ENCODE peak calls at places on chromosomes 3 and 15, in five cellular contexts. F is H1, A is upper lobe of left lung, J is IMR-90, I is stomach. S is an unnamed sample. For H3K4me1 and H3K27me3, the result is how much of the 10 kb centered on the place peaks cover.

GRCh38 chr3:41681479-41681878 is 280.4 kb downstream of the ULK4 start:
- DNase-seq in F (no peak), A (no peak), J (peak), I (no peak), S (peak)

GRCh38 chr3:181558870-181559269 is 152.9 kb upstream of the SOX2 start:
- DNase-seq in F (no peak), A (no peak), J (no peak), I (no peak), S (no peak)

GRCh38 chr3:59607628-59608027 is 557.8 kb upstream of the CFAP20DC start:
- DNase-seq in F (no peak), A (no peak), J (peak), I (no peak), S (no peak)

GRCh38 chr3:163785693-163786092 is 1292.6 kb downstream of the SI start:
- DNase-seq in F (peak), A (no peak), J (no peak), I (no peak), S (no peak)

GRCh38 chr15:96701876-96702275 is 371.4 kb downstream of the NR2F2 start:
- DNase-seq in F (no peak), A (no peak), J (no peak), I (no peak), S (no peak)

GRCh38 chr3:111321786-111322185 is 220.2 kb upstream of the CD96 start:
- DNase-seq in F (no peak), A (no peak), J (no peak), I (no peak), S (no peak)

GRCh38 chr3:66407281-66408218 is 93.3 kb downstream of the LRIG1 start:
- DNase-seq in F (peak), A (peak), J (peak), I (peak), S (peak)

GRCh38 chr3:189053327-189053726 is 118.4 kb upstream of the TPRG1 start:
- DNase-seq in F (no peak), A (no peak), J (no peak), I (no peak), S (no peak)

GRCh38 chr3:147373301-147373700 is 33.0 kb downstream of the ZIC4 start:
- DNase-seq in F (peak), A (no peak), J (no peak), I (no peak), S (no peak)

GRCh38 chr15:80891006-80891405 is 98.6 kb downstream of the MESD start:
- DNase-seq in F (no peak), A (no peak), J (no peak), I (no peak), S (no peak)

GRCh38 chr3:52202384-52203077 is 4.6 kb downstream of the ALAS1 start:
- DNase-seq in F (no peak), A (no peak), J (no peak), I (no peak), S (no peak)

GRCh38 chr15:78716651-78717050 is 75.6 kb upstream of the CHRNB4 start:
- DNase-seq in F (no peak), A (no peak), J (peak), I (no peak), S (no peak)

GRCh38 chr3:122799322-122799721 is 4.5 kb downstream of the SLC49A4 start:
- DNase-seq in F (no peak), A (no peak), J (no peak), I (no peak), S (no peak)

GRCh38 chr3:128426128-128426921 is 40.4 kb downstream of the DNAJB8 start:
- DNase-seq in F (peak), A (peak), J (no peak), I (peak), S (peak)

GRCh38 chr15:64507293-64507802 is 47.0 kb downstream of the ZNF609 start:
- DNase-seq in F (no peak), A (peak), J (peak), I (peak), S (no peak)

GRCh38 chr3:13114811-13115615 is 41.8 kb upstream of the IQSEC1 start:
- DNase-seq in F (no peak), A (no peak), J (no peak), I (no peak), S (no peak)

GRCh38 chr15:64284037-64284436 is 71.9 kb downstream of the CSNK1G1 start:
- DNase-seq in F (no peak), A (no peak), J (peak), I (no peak), S (peak)

GRCh38 chr3:143736205-143736604 is 112.1 kb downstream of the SLC9A9 start:
- DNase-seq in F (no peak), A (no peak), J (no peak), I (no peak), S (no peak)

GRCh38 chr3:174126990-174127758 is 729.6 kb downstream of the NLGN1 start:
- DNase-seq in F (no peak), A (no peak), J (peak), I (no peak), S (no peak)

GRCh38 chr15:101526021-101526420 is 36.5 kb upstream of the PCSK6 start:
- DNase-seq in F (peak), A (no peak), J (no peak), I (no peak), S (no peak)

GRCh38 chr3:197847866-197848401 is 56.9 kb downstream of the LRCH3 start:
- DNase-seq in F (no peak), A (no peak), J (peak), I (no peak), S (no peak)

GRCh38 chr15:92909131-92909781 is 9.1 kb downstream of the CHD2 start:
- DNase-seq in F (no peak), A (no peak), J (peak), I (no peak), S (peak)

GRCh38 chr3:13698498-13698897 is 149.6 kb downstream of the FBLN2 start:
- DNase-seq in F (no peak), A (no peak), J (no peak), I (no peak), S (no peak)

GRCh38 chr15:70033529-70034140 is 64.1 kb downstream of the TLE3 start:
- DNase-seq in F (no peak), A (no peak), J (peak), I (no peak), S (no peak)

GRCh38 chr15:88630798-88631463 is 7.9 kb upstream of the ISG20 start:
- DNase-seq in F (no peak), A (no peak), J (no peak), I (no peak), S (no peak)

GRCh38 chr15:45399381-45400212 is 21.3 kb upstream of the GATM start:
- DNase-seq in F (no peak), A (no peak), J (peak), I (no peak), S (peak)

GRCh38 chr3:65338571-65338970 is 650.8 kb upstream of the ADAMTS9 start:
- DNase-seq in F (no peak), A (no peak), J (peak), I (no peak), S (no peak)

GRCh38 chr3:52289747-52290595 is 2.3 kb downstream of the GLYCTK start:
- DNase-seq in F (no peak), A (no peak), J (no peak), I (peak), S (no peak)

GRCh38 chr3:148146947-148147346 is 550.8 kb upstream of the AGTR1 start:
- DNase-seq in F (no peak), A (no peak), J (peak), I (no peak), S (no peak)

GRCh38 chr15:51782357-51782896 is 31.0 kb downstream of the TMOD2 start:
- DNase-seq in F (no peak), A (no peak), J (no peak), I (no peak), S (no peak)

DNA sequence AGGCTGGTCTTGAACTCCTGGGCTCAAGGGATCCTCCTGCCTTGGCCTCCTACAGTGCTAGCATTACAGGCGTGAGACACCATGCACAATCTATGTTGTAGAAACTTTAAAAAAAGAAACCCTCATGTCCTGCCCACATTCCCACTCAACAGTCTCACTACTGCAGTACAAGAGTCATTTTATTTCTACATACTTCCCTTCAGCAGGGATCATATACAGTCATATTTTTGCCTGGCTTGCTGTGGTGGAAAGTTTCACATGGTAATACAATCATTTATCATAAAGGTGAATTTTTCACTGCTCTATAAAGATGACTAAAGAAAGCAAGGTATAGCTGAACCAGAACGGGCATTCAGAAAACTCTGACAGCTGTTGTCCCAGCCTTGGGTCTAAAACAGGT is 53.8 kb upstream of the PIK3CB start:
- DNase-seq in F (no peak), A (no peak), J (no peak), I (no peak), S (no peak)
- H3K4me1 ChIP-seq in F (under half), A (under half), J (under half), I (under half), S (under half)

DNA sequence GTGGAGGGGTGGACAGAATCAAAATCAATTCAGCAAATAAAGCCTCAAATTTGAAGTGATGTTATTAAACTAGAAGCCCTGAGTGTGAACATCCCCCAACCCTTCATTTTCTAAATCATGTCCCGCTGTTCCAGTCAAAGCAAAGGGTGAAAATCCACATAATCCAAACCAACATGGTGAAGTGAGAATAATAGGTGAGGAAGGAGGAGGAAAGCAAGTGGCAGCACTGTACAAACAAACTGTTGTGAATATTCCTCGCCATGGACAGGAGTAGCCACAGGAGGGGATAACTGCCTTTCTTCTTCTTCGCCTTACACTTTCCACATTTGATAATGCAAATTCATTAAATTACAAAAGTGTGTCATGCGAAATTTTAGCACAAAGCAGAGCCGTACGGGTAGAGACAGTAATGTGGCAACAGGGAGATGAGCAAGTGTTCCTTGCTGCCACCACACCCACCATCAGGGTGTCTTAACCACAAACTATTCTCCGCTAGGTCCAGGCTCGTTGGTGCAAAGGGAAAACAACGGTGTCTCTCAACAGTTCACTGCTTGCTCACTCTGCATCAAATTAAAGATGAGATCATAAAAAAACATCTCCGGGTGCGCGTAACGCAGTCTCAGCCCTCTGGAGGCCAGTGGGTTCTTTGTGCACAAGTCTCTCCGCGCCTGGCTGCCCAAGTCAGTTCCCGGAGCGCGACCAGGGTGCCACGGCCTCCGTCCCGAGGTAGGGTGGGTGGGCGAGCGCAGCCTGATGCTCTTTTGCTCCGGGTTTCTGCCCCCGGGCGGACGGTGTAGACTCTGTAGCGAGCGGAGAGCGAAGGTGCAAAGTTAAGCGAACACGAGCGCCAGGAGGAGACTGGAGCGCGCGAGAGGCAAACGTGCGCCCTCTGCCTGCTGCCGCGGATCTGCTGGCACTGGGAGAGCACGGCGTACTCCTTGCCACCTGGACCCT is 6.7 kb downstream of the EPHA3 start:
- DNase-seq in F (peak), A (peak), J (peak), I (peak), S (no peak)
- H3K27me3 ChIP-seq in F (under half), A (under half), J (under half), I (under half), S (under half)

GRCh38 chr15:48922046-48922445 is 41.7 kb downstream of the SHC4 start:
- DNase-seq in F (no peak), A (no peak), J (no peak), I (no peak), S (no peak)
- H3K4me3 ChIP-seq in F (no peak), A (no peak), J (no peak), I (no peak), S (no peak)

DNA sequence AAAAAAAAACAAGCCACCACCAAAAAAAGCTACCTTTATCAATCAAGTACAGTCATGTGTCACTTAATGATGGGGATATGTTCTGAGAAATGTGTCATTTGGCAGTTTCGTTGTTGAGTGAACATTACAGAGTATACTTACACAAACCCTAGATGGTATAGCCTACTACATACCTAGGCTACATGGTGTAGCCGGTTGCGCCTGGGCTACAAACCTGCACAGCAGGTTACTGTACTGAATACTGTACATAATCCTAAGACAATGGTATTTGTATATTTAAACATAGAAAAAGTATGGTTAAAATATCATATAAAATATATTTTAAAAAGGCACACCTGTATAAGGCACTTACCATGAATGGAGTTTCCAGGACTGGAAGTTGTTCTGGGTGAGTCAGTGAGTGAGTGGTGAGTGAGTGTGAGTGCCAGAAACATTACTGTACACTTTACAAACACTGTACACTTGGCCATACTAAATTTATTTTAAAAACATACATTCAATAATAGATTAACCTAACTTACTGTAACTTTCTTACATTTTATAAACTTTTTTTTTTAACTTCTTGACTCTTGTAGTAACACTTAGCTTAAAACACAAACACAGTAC is 25.9 kb upstream of the JMJD7 start:
- DNase-seq in F (no peak), A (no peak), J (peak), I (no peak), S (no peak)
- H3K4me1 ChIP-seq in F (under half), A (under half), J (under half), I (under half), S (under half)

DNA sequence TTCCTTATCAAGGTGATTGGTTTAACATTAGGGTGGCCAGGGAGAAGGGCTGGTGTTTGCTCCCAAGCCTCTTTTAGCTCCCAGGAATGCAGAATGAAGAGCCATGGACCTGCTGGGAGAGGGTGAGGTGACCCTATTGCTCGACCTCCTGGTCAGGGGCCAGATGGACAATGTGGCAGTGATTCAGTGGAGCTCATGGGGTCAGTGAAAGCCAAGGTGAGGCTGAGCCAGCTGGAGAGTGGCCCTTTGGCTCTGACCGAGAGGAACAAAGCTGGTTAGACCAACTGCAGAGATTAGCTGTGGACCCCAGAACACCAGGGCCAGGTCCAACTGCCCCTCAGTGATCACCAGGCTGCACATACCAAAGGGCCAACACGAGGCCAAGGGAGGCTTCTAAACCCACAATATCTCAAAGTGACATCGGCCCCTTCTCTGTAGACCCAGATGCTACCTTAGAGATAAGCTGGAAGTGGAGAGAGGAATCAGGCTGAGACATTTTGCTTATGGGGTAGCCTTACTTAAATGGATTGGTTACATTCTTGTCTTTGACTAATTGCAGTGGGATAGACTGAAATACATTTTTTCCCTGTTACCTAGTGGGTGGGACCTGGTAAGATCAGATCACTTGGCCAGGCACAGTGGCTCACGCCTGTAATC is 15.8 kb upstream of the BTBD1 start:
- DNase-seq in F (no peak), A (no peak), J (no peak), I (peak), S (no peak)
- H3K27me3 ChIP-seq in F (under half), A (under half), J (under half), I (under half), S (under half)

GRCh38 chr15:61888074-61888780 is 172.0 kb downstream of the VPS13C start:
- DNase-seq in F (no peak), A (no peak), J (peak), I (no peak), S (no peak)

GRCh38 chr15:61890106-61890505 is 170.1 kb downstream of the VPS13C start:
- DNase-seq in F (no peak), A (no peak), J (no peak), I (no peak), S (no peak)

GRCh38 chr15:61889706-61890105 is 170.5 kb downstream of the VPS13C start:
- DNase-seq in F (no peak), A (no peak), J (no peak), I (no peak), S (no peak)

GRCh38 chr15:61892140-61892539 is 168.1 kb downstream of the VPS13C start:
- DNase-seq in F (peak), A (no peak), J (no peak), I (no peak), S (no peak)

DNA sequence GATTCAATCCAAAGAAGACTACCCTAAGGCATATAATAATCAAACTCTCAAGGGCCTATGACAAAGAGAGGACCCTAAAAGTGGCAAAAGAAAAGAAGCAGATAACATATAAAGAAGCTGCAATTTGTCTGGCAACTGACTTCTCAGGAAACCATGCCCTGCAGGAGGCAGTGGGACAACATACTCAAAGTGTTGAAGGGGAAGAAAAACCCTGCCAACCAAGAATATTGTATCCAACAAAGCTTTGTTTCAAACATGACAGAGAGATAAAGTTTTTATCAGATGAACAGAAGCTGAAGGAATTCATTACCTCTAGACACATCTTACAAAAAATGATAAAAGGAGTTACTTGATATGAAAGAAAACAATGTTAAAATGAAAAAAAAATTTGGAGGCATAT is 167.1 kb downstream of the VPS13C start:
- DNase-seq in F (no peak), A (no peak), J (no peak), I (no peak), S (no peak)
- H3K4me3 ChIP-seq in F (no peak), A (no peak), J (no peak), I (no peak), S (no peak)

GRCh38 chr3:170910542-170910941 is 2.1 kb upstream of the EIF5A2 start:
- DNase-seq in F (no peak), A (no peak), J (no peak), I (no peak), S (no peak)
- H3K4me1 ChIP-seq in F (under half), A (under half), J (under half), I (under half), S (under half)

DNA sequence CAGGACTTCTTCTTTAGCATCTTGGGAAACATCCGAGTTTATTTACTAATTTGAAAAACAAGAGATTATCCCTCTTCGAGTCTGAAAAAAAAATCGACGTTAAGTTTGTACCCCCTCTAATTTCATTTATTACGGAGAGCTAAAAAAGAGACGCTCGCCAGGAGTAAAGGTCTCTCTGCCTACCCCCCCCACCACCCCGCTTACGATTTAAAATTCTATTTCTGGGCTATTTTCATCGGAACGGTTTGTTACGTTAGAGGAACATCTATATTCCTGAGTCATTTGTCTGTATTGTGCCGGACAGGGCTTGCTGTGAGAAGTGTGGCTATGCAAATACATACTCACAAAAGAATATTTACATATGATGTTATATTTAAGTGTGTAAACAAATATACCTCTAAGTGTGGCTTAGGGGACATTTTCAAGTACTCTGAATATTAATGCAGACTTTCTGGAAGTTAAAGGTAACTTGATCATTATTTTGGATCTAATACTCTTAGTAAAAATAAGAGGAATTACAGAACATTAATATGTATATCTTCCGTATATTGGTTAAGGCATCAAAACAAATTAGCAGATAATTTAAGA is 1.4 kb upstream of the SHOX2 start:
- DNase-seq in F (no peak), A (no peak), J (no peak), I (no peak), S (no peak)
- H3K27me3 ChIP-seq in F (half or more), A (under half), J (half or more), I (half or more), S (under half)